ENCODE peak calls at places on chromosomes 12 and 14, in five cellular contexts. S, Y, Q, X and V are unnamed samples.

GRCh38 chr12:48629541-48629940 is 52.5 kb downstream of the KANSL2 start:
- DNase-seq in X (no peak), Y (no peak), Q (no peak), S (no peak), V (no peak)

GRCh38 chr12:87439990-87440827 is 589.0 kb downstream of the C12orf50 start:
- DNase-seq in Y (peak; percentile 96), S (peak; percentile 97), X (no peak), Q (peak; percentile 87), V (no peak)

GRCh38 chr14:33435911-33436310 is 497.2 kb downstream of the NPAS3 start:
- DNase-seq in Q (no peak), X (no peak), S (peak; percentile 98), Y (peak; percentile 27), V (no peak)

GRCh38 chr12:96495841-96496545 is 6.6 kb downstream of the CFAP54 start:
- DNase-seq in X (no peak), S (no peak), Y (no peak), Q (no peak), V (no peak)

GRCh38 chr12:64124511-64125197 is 97.4 kb downstream of the KICS2 start:
- DNase-seq in S (peak; percentile 58), X (no peak), Q (no peak), Y (no peak), V (no peak)

GRCh38 chr12:91899056-91899455 is 246.6 kb downstream of the BTG1 start:
- DNase-seq in Y (no peak), X (no peak), S (no peak), Q (no peak), V (no peak)

GRCh38 chr14:31154956-31155355 is 52.6 kb downstream of the HECTD1 start:
- DNase-seq in Y (no peak), X (no peak), S (peak; percentile 32), Q (no peak), V (no peak)

GRCh38 chr14:90658541-90658967 is 157.7 kb downstream of the TTC7B start:
- DNase-seq in Q (no peak), S (peak; percentile 88), X (no peak), Y (no peak), V (no peak)

GRCh38 chr12:4037747-4038312 is 164.6 kb upstream of the PARP11 start:
- DNase-seq in Y (peak; percentile 37), Q (peak; percentile 66), S (peak; percentile 16), X (no peak), V (no peak)

GRCh38 chr12:74415633-74416032 is 122.0 kb upstream of the ATXN7L3B start:
- DNase-seq in Y (no peak), X (no peak), Q (peak; percentile 55), S (peak; percentile 14), V (peak; percentile 34)

GRCh38 chr14:64649383-64649998 is 54.7 kb upstream of the PLEKHG3 start:
- DNase-seq in Y (peak; percentile 14), Q (no peak), S (peak; percentile 60), X (no peak), V (no peak)

GRCh38 chr14:20679907-20680306 is 4.5 kb upstream of the RNASE4 start:
- DNase-seq in Q (peak; percentile 59), Y (no peak), S (no peak), X (no peak), V (peak; percentile 9)

GRCh38 chr14:88168498-88169165 is 154.4 kb downstream of the KCNK10 start:
- DNase-seq in Y (no peak), X (peak; percentile 32), S (peak; percentile 6), Q (peak; percentile 29), V (no peak)